ENCODE peak calls at places on chromosome 1, in five cellular contexts. One of them, this sample, is unnamed.
A peak's percentile ranks its signal among the peaks of the same experiment; 100 is the strongest.

GRCh38 chr1:168786476-168787330 is 57.7 kb upstream of the DPT start:
- DNase-seq in stimulated activated naive CD8-positive, alpha-beta T cell treated with anti-CD3 and anti-CD28 coated beads, Interleukin-15, amount 100 ng/mL, for 72 hours: no peak
- DNase-seq in ovary: no peak
- DNase-seq in fibroblast of the conjunctiva: no peak
- DNase-seq in psoas muscle: no peak
- DNase-seq in this sample: no peak

GRCh38 chr1:110633646-110634030 is 27.5 kb upstream of the KCNA2 start:
- DNase-seq in stimulated activated naive CD8-positive, alpha-beta T cell treated with anti-CD3 and anti-CD28 coated beads, Interleukin-15, amount 100 ng/mL, for 72 hours: no peak
- DNase-seq in ovary: no peak
- DNase-seq in fibroblast of the conjunctiva: no peak
- DNase-seq in psoas muscle: no peak
- DNase-seq in this sample: no peak

GRCh38 chr1:39632491-39633417 is 6.7 kb downstream of the HEYL start:
- DNase-seq in stimulated activated naive CD8-positive, alpha-beta T cell treated with anti-CD3 and anti-CD28 coated beads, Interleukin-15, amount 100 ng/mL, for 72 hours: no peak
- DNase-seq in ovary: peak; percentile 89
- DNase-seq in fibroblast of the conjunctiva: no peak
- DNase-seq in psoas muscle: peak; percentile 76
- DNase-seq in this sample: no peak

GRCh38 chr1:70358921-70359564 is 4.5 kb upstream of the ANKRD13C start:
- DNase-seq in stimulated activated naive CD8-positive, alpha-beta T cell treated with anti-CD3 and anti-CD28 coated beads, Interleukin-15, amount 100 ng/mL, for 72 hours: no peak
- DNase-seq in ovary: no peak
- DNase-seq in fibroblast of the conjunctiva: no peak
- DNase-seq in psoas muscle: no peak
- DNase-seq in this sample: no peak

GRCh38 chr1:199089393-199090122 is 450.7 kb downstream of the PTPRC start:
- DNase-seq in stimulated activated naive CD8-positive, alpha-beta T cell treated with anti-CD3 and anti-CD28 coated beads, Interleukin-15, amount 100 ng/mL, for 72 hours: peak; percentile 33
- DNase-seq in ovary: no peak
- DNase-seq in fibroblast of the conjunctiva: no peak
- DNase-seq in psoas muscle: no peak
- DNase-seq in this sample: peak; percentile 44

GRCh38 chr1:154391086-154391770 is 13.9 kb upstream of the IL6R start:
- DNase-seq in stimulated activated naive CD8-positive, alpha-beta T cell treated with anti-CD3 and anti-CD28 coated beads, Interleukin-15, amount 100 ng/mL, for 72 hours: no peak
- DNase-seq in ovary: no peak
- DNase-seq in fibroblast of the conjunctiva: no peak
- DNase-seq in psoas muscle: no peak
- DNase-seq in this sample: no peak

GRCh38 chr1:109874445-109874844 is 36.2 kb upstream of the CSF1 start:
- DNase-seq in stimulated activated naive CD8-positive, alpha-beta T cell treated with anti-CD3 and anti-CD28 coated beads, Interleukin-15, amount 100 ng/mL, for 72 hours: no peak
- DNase-seq in ovary: no peak
- DNase-seq in fibroblast of the conjunctiva: no peak
- DNase-seq in psoas muscle: no peak
- DNase-seq in this sample: no peak

GRCh38 chr1:50970508-50970885 is 452 bp downstream of the CDKN2C start:
- DNase-seq in stimulated activated naive CD8-positive, alpha-beta T cell treated with anti-CD3 and anti-CD28 coated beads, Interleukin-15, amount 100 ng/mL, for 72 hours: no peak
- DNase-seq in ovary: no peak
- DNase-seq in fibroblast of the conjunctiva: no peak
- DNase-seq in psoas muscle: no peak
- DNase-seq in this sample: no peak

GRCh38 chr1:70034403-70034802 is 171.0 kb downstream of the LRRC40 start:
- DNase-seq in stimulated activated naive CD8-positive, alpha-beta T cell treated with anti-CD3 and anti-CD28 coated beads, Interleukin-15, amount 100 ng/mL, for 72 hours: no peak
- DNase-seq in ovary: no peak
- DNase-seq in fibroblast of the conjunctiva: peak; percentile 43
- DNase-seq in psoas muscle: no peak
- DNase-seq in this sample: no peak

GRCh38 chr1:47651311-47652089 is 213.7 kb downstream of the FOXD2 start:
- DNase-seq in stimulated activated naive CD8-positive, alpha-beta T cell treated with anti-CD3 and anti-CD28 coated beads, Interleukin-15, amount 100 ng/mL, for 72 hours: no peak
- DNase-seq in ovary: no peak
- DNase-seq in fibroblast of the conjunctiva: no peak
- DNase-seq in psoas muscle: no peak
- DNase-seq in this sample: no peak

GRCh38 chr1:34918609-34919561 is 10.6 kb downstream of the DLGAP3 start:
- DNase-seq in stimulated activated naive CD8-positive, alpha-beta T cell treated with anti-CD3 and anti-CD28 coated beads, Interleukin-15, amount 100 ng/mL, for 72 hours: no peak
- DNase-seq in ovary: no peak
- DNase-seq in fibroblast of the conjunctiva: no peak
- DNase-seq in psoas muscle: peak; percentile 19
- DNase-seq in this sample: peak; percentile 56

GRCh38 chr1:1925437-1926345 is 6.6 kb upstream of the TMEM52 start:
- DNase-seq in stimulated activated naive CD8-positive, alpha-beta T cell treated with anti-CD3 and anti-CD28 coated beads, Interleukin-15, amount 100 ng/mL, for 72 hours: no peak
- DNase-seq in ovary: no peak
- DNase-seq in fibroblast of the conjunctiva: no peak
- DNase-seq in psoas muscle: no peak
- DNase-seq in this sample: no peak

GRCh38 chr1:234409328-234409727 is 36.1 kb downstream of the COA6 start:
- DNase-seq in stimulated activated naive CD8-positive, alpha-beta T cell treated with anti-CD3 and anti-CD28 coated beads, Interleukin-15, amount 100 ng/mL, for 72 hours: no peak
- DNase-seq in ovary: no peak
- DNase-seq in fibroblast of the conjunctiva: peak; percentile 9
- DNase-seq in psoas muscle: no peak
- DNase-seq in this sample: no peak

GRCh38 chr1:169106921-169107672 is 607 bp downstream of the ATP1B1 start:
- DNase-seq in stimulated activated naive CD8-positive, alpha-beta T cell treated with anti-CD3 and anti-CD28 coated beads, Interleukin-15, amount 100 ng/mL, for 72 hours: no peak
- DNase-seq in ovary: no peak
- DNase-seq in fibroblast of the conjunctiva: no peak
- DNase-seq in psoas muscle: peak; percentile 31
- DNase-seq in this sample: no peak

GRCh38 chr1:167634435-167634834 is 4.4 kb downstream of the RCSD1 start:
- DNase-seq in stimulated activated naive CD8-positive, alpha-beta T cell treated with anti-CD3 and anti-CD28 coated beads, Interleukin-15, amount 100 ng/mL, for 72 hours: no peak
- DNase-seq in ovary: no peak
- DNase-seq in fibroblast of the conjunctiva: no peak
- DNase-seq in psoas muscle: no peak
- DNase-seq in this sample: no peak

GRCh38 chr1:88029899-88030298 is 654.2 kb upstream of the PKN2 start:
- DNase-seq in stimulated activated naive CD8-positive, alpha-beta T cell treated with anti-CD3 and anti-CD28 coated beads, Interleukin-15, amount 100 ng/mL, for 72 hours: no peak
- DNase-seq in ovary: no peak
- DNase-seq in fibroblast of the conjunctiva: no peak
- DNase-seq in psoas muscle: no peak
- DNase-seq in this sample: no peak

GRCh38 chr1:232767381-232768074 is 37.7 kb upstream of the MAP10 start:
- DNase-seq in stimulated activated naive CD8-positive, alpha-beta T cell treated with anti-CD3 and anti-CD28 coated beads, Interleukin-15, amount 100 ng/mL, for 72 hours: no peak
- DNase-seq in ovary: peak; percentile 41
- DNase-seq in fibroblast of the conjunctiva: peak; percentile 26
- DNase-seq in psoas muscle: peak; percentile 37
- DNase-seq in this sample: no peak

This sample was measured in stimulated activated naive B cell treated with anti-CD40 and anti-IgM and Interleukin-4, amounts not matched to agents 10 μg/mL and 1 μg/mL and 100 μg/mL, for 72 hours.